ENCODE peak calls at places on chromosomes 13 and 19, in eight cellular contexts. U, I, A, Z, J, W, F and D are unnamed samples. For H3K4me1 and H3K27me3, the result is how much of the 10 kb centered on the place peaks cover.

GRCh38 chr13:30429235-30429634 is 6.9 kb downstream of the UBE2L5 start:
- DNase-seq in A (no peak), I (no peak), Z (no peak), W (no peak), U (no peak), J (no peak), F (no peak), D (no peak)

GRCh38 chr19:29439688-29440550 is 85.9 kb upstream of the VSTM2B start:
- DNase-seq in F (no peak), W (no peak), A (no peak), J (no peak), U (no peak), I (no peak), Z (no peak), D (no peak)

GRCh38 chr13:110242615-110243014 is 64.3 kb downstream of the COL4A1 start:
- DNase-seq in I (no peak), J (no peak), A (no peak), Z (no peak), F (peak), W (no peak), U (no peak), D (no peak)

GRCh38 chr19:30696514-30696913 is 324.3 kb downstream of the ZNF536 start:
- DNase-seq in A (peak), U (peak), W (peak), J (no peak), Z (peak), F (peak), I (peak), D (no peak)

GRCh38 chr13:84273163-84273562 is 390.9 kb upstream of the SLITRK1 start:
- DNase-seq in I (no peak), J (no peak), Z (no peak), W (no peak), U (no peak), A (no peak), F (no peak), D (no peak)

GRCh38 chr13:113963376-113963775 is 10.5 kb downstream of the C13orf46 start:
- DNase-seq in Z (no peak), U (no peak), J (no peak), F (no peak), W (no peak), I (no peak), A (no peak), D (no peak)

GRCh38 chr19:37933965-37934364 is 27.0 kb downstream of the SIPA1L3 start:
- DNase-seq in J (peak), A (peak), I (no peak), W (no peak), Z (no peak), F (no peak), U (no peak), D (no peak)

GRCh38 chr19:31349160-31349881 is at the start of gene TSHZ3:
- DNase-seq in Z (peak), I (peak), U (peak), W (peak), J (peak), F (peak), A (peak), D (no peak)

GRCh38 chr19:34120846-34121639 is 51.3 kb upstream of the LSM14A start:
- DNase-seq in W (peak), U (peak), J (peak), I (peak), A (peak), F (peak), Z (peak), D (peak)

GRCh38 chr19:6095760-6096159 is 14.5 kb downstream of the RFX2 start:
- DNase-seq in J (no peak), Z (no peak), U (no peak), F (no peak), I (no peak), A (no peak), W (no peak), D (no peak)

GRCh38 chr19:40962460-40962961 is 28.6 kb upstream of the CYP2B6 start:
- DNase-seq in Z (no peak), F (no peak), J (peak), I (no peak), U (no peak), A (no peak), W (no peak), D (no peak)

GRCh38 chr19:23957660-23958281 is 43.1 kb downstream of the ZNF726 start:
- DNase-seq in W (no peak), F (no peak), I (no peak), A (peak), U (no peak), J (peak), Z (no peak), D (peak)

GRCh38 chr13:41847216-41847615 is 113.7 kb downstream of the VWA8 start:
- DNase-seq in F (no peak), W (no peak), Z (no peak), J (no peak), I (no peak), U (no peak), A (no peak), D (no peak)

GRCh38 chr13:20565120-20565736 is 1.7 kb upstream of the IFT88 start:
- DNase-seq in A (no peak), I (no peak), Z (peak), J (peak), F (no peak), W (no peak), U (no peak), D (no peak)

GRCh38 chr19:40601061-40601973 is at the start of gene LTBP4:
- DNase-seq in Z (peak), J (peak), A (no peak), W (peak), U (peak), F (no peak), I (no peak), D (no peak)

GRCh38 chr13:112869202-112870061 is 99.6 kb upstream of the MCF2L start:
- DNase-seq in I (no peak), F (no peak), U (no peak), A (peak), W (no peak), Z (no peak), J (no peak), D (no peak)

GRCh38 chr19:17777840-17778620 is 16.9 kb upstream of the B3GNT3 start:
- DNase-seq in J (peak), U (peak), A (peak), I (peak), Z (peak), W (peak), F (peak), D (peak)

GRCh38 chr13:24574847-24575246 is 62.3 kb upstream of the PARP4 start:
- DNase-seq in W (no peak), U (no peak), A (no peak), I (no peak), Z (no peak), F (no peak), J (no peak), D (no peak)

GRCh38 chr19:29640231-29640630 is 25.0 kb upstream of the PLEKHF1 start:
- DNase-seq in Z (no peak), A (no peak), I (no peak), U (no peak), F (no peak), W (no peak), J (no peak), D (no peak)

GRCh38 chr13:113305208-113305607 is 8.2 kb downstream of the LAMP1 start:
- DNase-seq in F (no peak), Z (no peak), W (no peak), I (no peak), U (no peak), A (peak), J (peak), D (no peak)

GRCh38 chr19:34428549-34429285 is 536 bp downstream of the UBA2 start:
- DNase-seq in W (no peak), A (peak), J (peak), F (peak), U (peak), Z (peak), I (peak), D (no peak)

GRCh38 chr13:44300895-44301638 is 72.6 kb upstream of the SERP2 start:
- DNase-seq in U (no peak), Z (no peak), I (no peak), F (no peak), W (no peak), A (peak), J (peak), D (peak)

GRCh38 chr13:57557979-57558529 is 73.5 kb upstream of the PCDH17 start:
- DNase-seq in J (peak), A (no peak), Z (peak), I (no peak), U (peak), W (no peak), F (no peak), D (no peak)

GRCh38 chr19:15181394-15181793 is 19.4 kb downstream of the NOTCH3 start:
- DNase-seq in W (peak), F (no peak), I (no peak), U (no peak), Z (peak), J (no peak), A (no peak), D (no peak)

GRCh38 chr13:33519561-33520479 is 234.3 kb upstream of the STARD13 start:
- DNase-seq in A (peak), U (no peak), W (no peak), J (peak), Z (no peak), F (no peak), I (no peak), D (no peak)

GRCh38 chr19:45564131-45564780 is 20.3 kb downstream of the OPA3 start:
- DNase-seq in I (no peak), F (peak), J (no peak), W (peak), Z (peak), U (no peak), A (no peak), D (no peak)

GRCh38 chr19:16015805-16016173 is 60.5 kb upstream of the TPM4 start:
- DNase-seq in Z (no peak), I (no peak), U (no peak), J (no peak), F (no peak), A (no peak), W (no peak), D (no peak)

GRCh38 chr19:2491130-2491801 is 15.3 kb downstream of the GADD45B start:
- DNase-seq in A (peak), U (no peak), J (peak), F (no peak), Z (no peak), W (no peak), I (no peak), D (no peak)

DNA sequence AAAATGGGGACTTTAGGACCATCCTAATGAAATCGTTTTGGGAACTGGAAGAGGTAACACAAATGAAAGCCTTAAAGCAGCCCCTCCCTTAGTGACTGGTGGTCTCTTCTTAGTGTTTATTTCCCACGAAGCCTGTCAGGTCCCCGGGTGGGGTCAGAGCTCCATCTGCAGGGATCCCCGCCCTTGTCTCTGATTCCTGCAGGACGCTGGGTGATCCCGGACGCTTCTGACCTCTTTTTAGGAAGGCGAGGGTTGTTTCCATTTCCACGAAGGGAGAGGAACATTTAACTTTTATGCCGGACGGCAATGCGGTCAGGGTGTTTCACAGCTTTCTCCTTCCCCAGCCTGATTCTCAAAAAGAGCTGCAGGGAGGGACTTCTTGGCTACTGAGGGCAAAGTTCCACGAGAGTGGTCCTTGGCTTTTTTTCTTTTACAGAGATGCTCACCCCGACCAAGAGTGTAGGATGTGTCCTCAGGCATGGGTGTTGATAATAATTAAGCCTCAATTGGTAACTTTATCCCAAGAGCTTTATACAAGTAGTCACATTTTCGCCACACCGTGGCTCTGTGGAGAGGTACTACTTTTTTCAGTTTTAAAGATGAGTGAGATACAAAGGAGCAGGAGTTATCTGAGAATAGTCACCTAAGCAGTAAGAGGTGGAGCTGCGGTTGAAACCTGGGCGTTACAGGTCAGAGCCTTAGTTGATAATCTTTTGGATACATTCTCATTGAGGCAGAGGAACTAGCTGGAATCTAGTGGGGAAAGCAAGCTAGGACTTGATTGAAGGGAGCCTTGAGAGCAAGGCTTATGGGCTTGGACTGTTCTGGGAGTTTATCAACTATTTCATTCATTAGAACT is 813 bp downstream of the ZNF284 start:
- DNase-seq in A (no peak), W (no peak), Z (peak), F (no peak), I (peak), U (no peak), J (peak), D (no peak)
- H2AFZ ChIP-seq in A (peak), W (no peak), Z (peak), F (peak), I (peak), U (peak), J (peak), D (no peak)

DNA sequence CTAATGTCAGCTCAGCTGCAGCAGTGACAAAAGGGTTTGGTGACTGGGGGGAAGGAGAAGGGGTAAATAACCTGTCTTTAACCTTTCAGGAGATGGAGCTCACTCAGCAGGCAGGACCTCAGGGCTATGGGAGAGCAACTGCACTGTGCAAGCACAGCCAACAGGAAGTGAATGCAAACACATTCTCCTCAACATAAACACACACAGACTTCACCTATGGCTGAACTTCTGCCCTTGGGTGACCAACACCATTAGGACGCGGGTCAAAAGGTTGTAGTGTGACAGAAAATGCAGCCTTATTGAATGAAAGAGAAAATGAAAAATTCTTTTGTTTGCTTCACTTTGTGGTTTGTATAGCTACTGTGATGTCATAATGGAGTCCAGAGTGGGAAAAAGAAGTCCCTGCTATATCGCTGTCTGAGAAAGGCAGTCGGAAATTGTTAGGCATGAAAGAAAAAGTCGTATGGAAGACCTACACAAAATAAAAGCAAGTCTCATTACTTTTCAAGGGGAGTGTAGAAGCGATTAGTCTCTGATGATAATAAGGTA is 323.1 kb downstream of the NDFIP2 start:
- DNase-seq in W (no peak), U (no peak), Z (no peak), F (no peak), A (no peak), J (no peak), I (no peak), D (no peak)
- H3K4me1 ChIP-seq in W (under half), U (under half), Z (under half), F (under half), A (under half), J (under half), I (under half), D (under half)

DNA sequence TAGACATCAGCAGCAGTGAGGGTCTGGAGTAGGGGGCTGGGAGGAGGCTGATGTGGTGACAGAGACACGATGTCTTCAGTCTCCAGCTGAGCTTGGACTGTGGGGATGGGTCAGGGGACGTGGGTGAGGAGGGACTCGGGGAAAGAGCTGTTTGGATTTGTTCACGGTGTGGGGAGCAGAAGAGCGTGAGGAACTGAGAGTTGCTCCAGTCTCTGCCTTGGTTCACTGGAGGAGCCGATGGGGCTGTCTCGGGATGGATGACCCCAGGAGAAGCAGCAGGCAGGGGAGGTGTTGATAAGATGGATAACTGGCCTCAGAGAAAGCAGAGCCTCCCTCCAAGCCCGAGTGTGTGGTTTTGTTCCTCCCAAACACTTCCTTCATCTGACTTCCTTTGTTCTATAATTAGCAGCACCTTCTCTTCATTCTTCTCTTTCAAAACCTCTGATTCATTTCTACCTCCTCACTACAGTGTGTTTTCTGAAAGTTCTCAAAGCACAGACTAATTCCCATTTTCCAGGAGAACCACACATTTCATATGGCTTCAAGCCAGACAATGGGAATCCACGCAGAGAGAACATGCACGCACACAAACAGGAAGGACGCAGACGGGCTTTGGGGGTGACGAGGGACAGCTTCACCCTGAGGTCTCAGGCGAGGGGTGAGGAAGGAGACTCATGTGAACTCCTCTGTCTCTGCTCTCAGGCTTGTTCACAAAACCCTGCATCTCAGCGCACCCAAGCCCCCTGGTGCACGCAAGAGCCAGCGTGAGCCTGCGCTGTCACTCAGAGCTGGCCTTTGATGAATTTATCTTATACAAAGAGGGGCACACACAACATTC is 18.6 kb downstream of the LAIR2 start:
- DNase-seq in W (no peak), U (no peak), F (no peak), Z (no peak), I (no peak), A (no peak), J (no peak), D (no peak)
- H3K27me3 ChIP-seq in W (under half), U (under half), F (under half), Z (under half), I (under half), A (under half), J (under half), D (under half)

GRCh38 chr13:90538063-90538462 is 809.4 kb upstream of the MIR17HG start:
- DNase-seq in F (no peak), W (no peak), J (no peak), Z (no peak), I (no peak), U (no peak), A (no peak), D (no peak)

GRCh38 chr13:90545070-90545840 is 802.2 kb upstream of the MIR17HG start:
- DNase-seq in J (peak), Z (no peak), F (no peak), U (no peak), I (no peak), A (no peak), W (no peak), D (no peak)

GRCh38 chr13:90547272-90547790 is 800.2 kb upstream of the MIR17HG start:
- DNase-seq in U (no peak), F (no peak), W (no peak), J (no peak), A (no peak), I (no peak), Z (no peak), D (no peak)

GRCh38 chr13:90542959-90543358 is 804.5 kb upstream of the MIR17HG start:
- DNase-seq in Z (no peak), A (no peak), J (no peak), W (no peak), F (no peak), U (no peak), I (no peak), D (no peak)

GRCh38 chr13:90541346-90541745 is 806.1 kb upstream of the MIR17HG start:
- DNase-seq in U (no peak), A (no peak), F (no peak), J (no peak), I (no peak), Z (no peak), W (no peak), D (no peak)
- H2AFZ ChIP-seq in U (no peak), A (no peak), F (no peak), J (no peak), I (no peak), Z (no peak), W (no peak), D (no peak)

GRCh38 chr13:99323488-99323887 is 16.3 kb upstream of the GPR183 start:
- DNase-seq in W (no peak), F (no peak), I (no peak), A (peak), Z (no peak), J (peak), U (no peak), D (peak)
- H3K4me1 ChIP-seq in W (under half), F (under half), I (under half), A (under half), Z (under half), J (under half), U (under half), D (half or more)

DNA sequence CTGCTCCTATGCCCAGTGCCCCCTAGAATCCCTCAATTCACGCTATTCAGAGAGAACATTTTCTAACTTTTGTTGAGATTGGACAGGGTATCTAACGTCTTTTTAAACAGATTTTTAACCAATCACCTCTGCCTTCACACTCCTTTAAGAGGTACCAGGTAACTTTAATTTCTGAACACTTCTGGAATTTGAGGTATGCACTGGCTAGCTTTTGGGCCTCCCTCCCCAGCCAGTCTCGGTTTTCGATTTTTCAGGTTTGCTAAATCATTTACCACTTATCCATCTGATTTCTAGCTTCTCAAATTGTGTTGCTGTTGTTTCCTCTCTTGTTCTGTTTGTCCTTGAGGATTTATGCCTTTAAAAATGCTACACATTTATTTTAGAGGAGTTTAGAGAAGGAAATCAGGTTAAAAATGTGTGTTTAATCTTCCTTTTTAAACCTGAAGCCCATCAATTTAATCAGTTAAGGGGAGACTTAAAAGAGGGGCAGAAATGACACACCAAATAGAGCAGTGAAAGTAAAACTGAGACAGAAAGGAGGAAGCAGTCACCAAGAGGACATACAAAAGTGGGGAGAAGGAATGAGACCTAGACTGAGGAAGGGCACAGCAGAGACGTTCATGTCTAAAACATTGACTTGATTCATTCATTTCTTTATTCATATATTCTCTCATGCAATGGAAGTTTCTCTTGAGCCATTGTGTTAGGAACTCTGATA is 139.6 kb upstream of the HTR2A start:
- DNase-seq in F (no peak), W (no peak), J (no peak), A (no peak), Z (peak), U (peak), I (no peak), D (no peak)
- H3K27me3 ChIP-seq in F (under half), W (under half), J (under half), A (under half), Z (under half), U (under half), I (under half), D (under half)